ENCODE peak calls at places on chromosomes 6 and 20, in four cellular contexts. G is cerebellar nuclear complex, Y is HFFc6, K is globus pallidus. S is an unnamed sample.

GRCh38 chr6:154951400-154952200 is 43.5 kb upstream of the TIAM2 start:
- DNase-seq in G (no peak), Y (no peak), K (no peak), S (no peak)

GRCh38 chr20:38829296-38829875 is 23.9 kb downstream of the PPP1R16B start:
- DNase-seq in G (no peak), Y (no peak), K (no peak), S (no peak)

GRCh38 chr20:19864130-19864529 is 106.1 kb downstream of the RIN2 start:
- DNase-seq in G (no peak), Y (no peak), K (no peak), S (no peak)

GRCh38 chr6:97557355-97557754 is 274.3 kb upstream of the MMS22L start:
- DNase-seq in G (no peak), Y (no peak), K (no peak), S (no peak)

GRCh38 chr6:110325197-110325596 is 33.0 kb downstream of the METTL24 start:
- DNase-seq in G (no peak), Y (peak), K (no peak), S (peak)

GRCh38 chr20:32479697-32480140 is 105.4 kb downstream of the NOL4L start:
- DNase-seq in G (no peak), Y (no peak), K (no peak), S (no peak)

GRCh38 chr6:12572884-12573824 is 143.4 kb upstream of the PHACTR1 start:
- DNase-seq in G (no peak), Y (peak), K (no peak), S (no peak)

GRCh38 chr6:16337280-16337975 is 99.0 kb downstream of the GMPR start:
- DNase-seq in G (no peak), Y (peak), K (no peak), S (peak)

GRCh38 chr20:19964289-19965263 is 52.6 kb upstream of the NAA20 start:
- DNase-seq in G (no peak), Y (peak), K (no peak), S (peak)

GRCh38 chr6:140921366-140922226 is 1211.1 kb upstream of the GJE1 start:
- DNase-seq in G (no peak), Y (peak), K (peak), S (peak)

GRCh38 chr6:147586044-147586443 is 77.6 kb downstream of the SAMD5 start:
- DNase-seq in G (no peak), Y (no peak), K (no peak), S (peak)

GRCh38 chr20:10536531-10536930 is 101.4 kb downstream of the SLX4IP start:
- DNase-seq in G (no peak), Y (no peak), K (no peak), S (no peak)

GRCh38 chr20:2612073-2612472 is 40.4 kb upstream of the NOP56 start:
- DNase-seq in G (no peak), Y (no peak), K (no peak), S (no peak)

GRCh38 chr20:59745716-59746115 is 141.4 kb downstream of the PHACTR3 start:
- DNase-seq in G (no peak), Y (no peak), K (no peak), S (no peak)

GRCh38 chr6:107293421-107293820 is 165.9 kb downstream of the PDSS2 start:
- DNase-seq in G (no peak), Y (no peak), K (no peak), S (no peak)

GRCh38 chr6:42449917-42450313 is 1.8 kb downstream of the TRERF1 start:
- DNase-seq in G (no peak), Y (peak), K (no peak), S (no peak)

S was measured in Ammon's horn.